ENCODE peak calls at places on chromosomes 7 and 10, in seven cellular contexts. One of them, this sample, is unnamed.

GRCh38 chr10:14476641-14477407 is 146.1 kb upstream of the FRMD4A start:
- DNase-seq in cardiac muscle cell: no peak
- DNase-seq in right lobe of liver: no peak
- DNase-seq in GM12865: no peak
- DNase-seq in NB4: no peak
- DNase-seq in fibroblast of pulmonary artery: peak
- DNase-seq in GM06990: no peak
- DNase-seq in this sample: no peak

GRCh38 chr7:100396421-100396982 is 23.2 kb downstream of the PILRA start:
- DNase-seq in cardiac muscle cell: no peak
- DNase-seq in right lobe of liver: no peak
- DNase-seq in GM12865: peak
- DNase-seq in NB4: peak
- DNase-seq in fibroblast of pulmonary artery: no peak
- DNase-seq in GM06990: peak
- DNase-seq in this sample: no peak

GRCh38 chr7:8290645-8291308 is 28.8 kb upstream of the ICA1 start:
- DNase-seq in cardiac muscle cell: no peak
- DNase-seq in right lobe of liver: no peak
- DNase-seq in GM12865: no peak
- DNase-seq in NB4: no peak
- DNase-seq in fibroblast of pulmonary artery: no peak
- DNase-seq in GM06990: no peak
- DNase-seq in this sample: no peak

GRCh38 chr7:46291064-46291463 is 370.0 kb upstream of the IGFBP3 start:
- DNase-seq in cardiac muscle cell: peak
- DNase-seq in right lobe of liver: no peak
- DNase-seq in GM12865: peak
- DNase-seq in NB4: no peak
- DNase-seq in fibroblast of pulmonary artery: no peak
- DNase-seq in GM06990: peak
- DNase-seq in this sample: no peak

GRCh38 chr10:124290095-124290795 is 128.5 kb downstream of the OAT start:
- DNase-seq in cardiac muscle cell: no peak
- DNase-seq in right lobe of liver: peak
- DNase-seq in GM12865: peak
- DNase-seq in NB4: peak
- DNase-seq in fibroblast of pulmonary artery: peak
- DNase-seq in GM06990: peak
- DNase-seq in this sample: no peak

GRCh38 chr7:72042855-72043254 is 369.3 kb downstream of the CALN1 start:
- DNase-seq in cardiac muscle cell: no peak
- DNase-seq in right lobe of liver: no peak
- DNase-seq in GM12865: no peak
- DNase-seq in NB4: no peak
- DNase-seq in fibroblast of pulmonary artery: no peak
- DNase-seq in GM06990: no peak
- DNase-seq in this sample: no peak

GRCh38 chr10:101803511-101803910 is 14.7 kb downstream of the OGA start:
- DNase-seq in cardiac muscle cell: no peak
- DNase-seq in right lobe of liver: no peak
- DNase-seq in GM12865: no peak
- DNase-seq in NB4: no peak
- DNase-seq in fibroblast of pulmonary artery: no peak
- DNase-seq in GM06990: no peak
- DNase-seq in this sample: no peak

GRCh38 chr10:109992485-109992884 is 15.3 kb upstream of the ADD3 start:
- DNase-seq in cardiac muscle cell: no peak
- DNase-seq in right lobe of liver: no peak
- DNase-seq in GM12865: no peak
- DNase-seq in NB4: no peak
- DNase-seq in fibroblast of pulmonary artery: peak
- DNase-seq in GM06990: no peak
- DNase-seq in this sample: no peak

GRCh38 chr7:83109352-83109751 is 53.3 kb downstream of the PCLO start:
- DNase-seq in cardiac muscle cell: no peak
- DNase-seq in right lobe of liver: no peak
- DNase-seq in GM12865: no peak
- DNase-seq in NB4: no peak
- DNase-seq in fibroblast of pulmonary artery: no peak
- DNase-seq in GM06990: no peak
- DNase-seq in this sample: no peak

GRCh38 chr7:108815815-108816214 is 246.1 kb downstream of the DNAJB9 start:
- DNase-seq in cardiac muscle cell: no peak
- DNase-seq in right lobe of liver: no peak
- DNase-seq in GM12865: no peak
- DNase-seq in NB4: no peak
- DNase-seq in fibroblast of pulmonary artery: no peak
- DNase-seq in GM06990: no peak
- DNase-seq in this sample: no peak

GRCh38 chr7:71165708-71166107 is 33.8 kb downstream of the GALNT17 start:
- DNase-seq in cardiac muscle cell: no peak
- DNase-seq in right lobe of liver: no peak
- DNase-seq in GM12865: no peak
- DNase-seq in NB4: no peak
- DNase-seq in fibroblast of pulmonary artery: no peak
- DNase-seq in GM06990: no peak
- DNase-seq in this sample: no peak

GRCh38 chr7:1537631-1538412 is 7.3 kb downstream of the MAFK start:
- DNase-seq in cardiac muscle cell: peak
- DNase-seq in right lobe of liver: peak
- DNase-seq in GM12865: no peak
- DNase-seq in NB4: no peak
- DNase-seq in fibroblast of pulmonary artery: peak
- DNase-seq in GM06990: peak
- DNase-seq in this sample: peak

GRCh38 chr7:74083117-74083876 is at the start of gene LIMK1:
- DNase-seq in cardiac muscle cell: peak
- DNase-seq in right lobe of liver: peak
- DNase-seq in GM12865: peak
- DNase-seq in NB4: peak
- DNase-seq in fibroblast of pulmonary artery: peak
- DNase-seq in GM06990: peak
- DNase-seq in this sample: peak

GRCh38 chr10:12720217-12720981 is 281.1 kb downstream of the CCDC3 start:
- DNase-seq in cardiac muscle cell: no peak
- DNase-seq in right lobe of liver: peak
- DNase-seq in GM12865: no peak
- DNase-seq in NB4: peak
- DNase-seq in fibroblast of pulmonary artery: peak
- DNase-seq in GM06990: no peak
- DNase-seq in this sample: peak

DNA sequence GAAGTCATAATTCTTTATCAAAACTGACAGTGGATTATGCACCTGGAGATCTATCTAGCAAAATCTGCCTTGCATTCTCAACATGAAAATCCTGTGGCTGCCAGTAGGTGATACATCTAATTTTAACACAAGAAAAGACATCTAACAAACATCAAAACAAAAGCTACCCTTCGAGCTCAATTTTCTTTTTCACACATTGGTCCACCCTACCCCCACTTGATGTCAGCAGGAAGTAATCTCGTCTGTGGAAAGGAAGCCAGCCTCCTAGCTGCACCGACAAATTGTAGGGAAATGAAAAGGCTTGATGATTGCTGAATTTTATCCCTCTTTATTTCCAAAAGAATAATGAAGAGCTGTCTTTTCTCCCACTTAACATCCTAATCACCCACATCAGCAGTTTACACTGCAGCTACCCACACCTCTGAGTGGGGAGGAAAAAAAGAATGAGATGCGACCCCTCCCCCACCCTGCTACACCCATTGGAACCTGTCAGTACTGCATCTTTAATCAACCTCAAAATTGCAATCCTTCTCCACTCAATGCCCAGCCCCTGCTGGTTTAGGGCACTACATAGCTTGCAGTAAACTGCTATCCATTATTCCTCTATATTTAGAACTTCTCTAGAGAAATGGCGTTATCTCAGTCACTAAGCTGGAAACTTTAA is 10.6 kb upstream of the CPVL start:
- DNase-seq in cardiac muscle cell: peak
- DNase-seq in right lobe of liver: no peak
- DNase-seq in GM12865: no peak
- DNase-seq in NB4: no peak
- DNase-seq in fibroblast of pulmonary artery: no peak
- DNase-seq in GM06990: no peak
- DNase-seq in this sample: no peak
- TF ChIP-seq CTCF in cardiac muscle cell: no peak
- TF ChIP-seq CTCF in right lobe of liver: no peak
- TF ChIP-seq CTCF in GM12865: no peak
- TF ChIP-seq CTCF in NB4: no peak
- TF ChIP-seq CTCF in fibroblast of pulmonary artery: no peak
- TF ChIP-seq CTCF in GM06990: no peak
- TF ChIP-seq CTCF in this sample: no peak

GRCh38 chr10:128001346-128001745 is 94.4 kb downstream of the PTPRE start:
- DNase-seq in cardiac muscle cell: no peak
- DNase-seq in right lobe of liver: no peak
- DNase-seq in GM12865: no peak
- DNase-seq in NB4: no peak
- DNase-seq in fibroblast of pulmonary artery: no peak
- DNase-seq in GM06990: no peak
- DNase-seq in this sample: no peak
- H3K4me3 ChIP-seq in cardiac muscle cell: no peak
- H3K4me3 ChIP-seq in right lobe of liver: no peak
- H3K4me3 ChIP-seq in GM12865: no peak
- H3K4me3 ChIP-seq in NB4: no peak
- H3K4me3 ChIP-seq in fibroblast of pulmonary artery: no peak
- H3K4me3 ChIP-seq in GM06990: no peak
- H3K4me3 ChIP-seq in this sample: no peak

DNA sequence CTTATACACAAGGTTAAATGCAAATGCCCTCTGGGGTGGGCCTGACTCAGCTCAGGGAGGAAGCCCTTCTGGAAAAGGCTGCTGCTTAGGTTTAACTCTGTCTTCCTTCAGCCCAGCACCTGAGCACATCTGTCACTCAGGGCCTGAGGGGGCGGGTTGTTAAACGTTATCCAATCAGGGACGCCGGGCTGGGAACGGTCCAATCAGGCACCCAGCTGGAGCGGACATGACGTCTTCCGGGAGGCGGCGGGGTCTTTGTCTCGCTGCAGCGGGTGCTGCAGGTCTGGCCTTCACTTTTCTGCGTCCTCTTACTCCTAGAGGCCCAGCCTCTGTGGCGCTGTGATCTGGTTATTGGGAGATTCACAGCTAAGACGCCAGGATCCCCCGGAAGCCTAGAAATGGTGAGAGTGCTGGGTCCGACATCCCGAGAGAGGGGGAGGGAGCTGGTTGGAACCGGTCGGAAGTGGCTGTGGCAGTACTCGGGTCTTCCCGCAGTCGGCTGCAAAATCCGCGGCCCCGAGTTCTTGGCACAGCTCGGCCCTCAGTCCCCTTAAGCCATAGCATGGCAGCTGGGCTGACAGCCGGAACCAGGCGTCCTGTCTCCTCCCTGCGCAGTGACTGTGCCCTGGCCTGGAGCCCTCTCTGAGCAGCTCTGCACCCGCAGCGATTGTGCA is at the start of gene ZNF138:
- DNase-seq in cardiac muscle cell: peak
- DNase-seq in right lobe of liver: peak
- DNase-seq in GM12865: peak
- DNase-seq in NB4: peak
- DNase-seq in fibroblast of pulmonary artery: peak
- DNase-seq in GM06990: peak
- DNase-seq in this sample: peak
- TF ChIP-seq CTCF in cardiac muscle cell: no peak
- TF ChIP-seq CTCF in right lobe of liver: no peak
- TF ChIP-seq CTCF in GM12865: no peak
- TF ChIP-seq CTCF in NB4: no peak
- TF ChIP-seq CTCF in fibroblast of pulmonary artery: no peak
- TF ChIP-seq CTCF in GM06990: no peak
- TF ChIP-seq CTCF in this sample: no peak

DNA sequence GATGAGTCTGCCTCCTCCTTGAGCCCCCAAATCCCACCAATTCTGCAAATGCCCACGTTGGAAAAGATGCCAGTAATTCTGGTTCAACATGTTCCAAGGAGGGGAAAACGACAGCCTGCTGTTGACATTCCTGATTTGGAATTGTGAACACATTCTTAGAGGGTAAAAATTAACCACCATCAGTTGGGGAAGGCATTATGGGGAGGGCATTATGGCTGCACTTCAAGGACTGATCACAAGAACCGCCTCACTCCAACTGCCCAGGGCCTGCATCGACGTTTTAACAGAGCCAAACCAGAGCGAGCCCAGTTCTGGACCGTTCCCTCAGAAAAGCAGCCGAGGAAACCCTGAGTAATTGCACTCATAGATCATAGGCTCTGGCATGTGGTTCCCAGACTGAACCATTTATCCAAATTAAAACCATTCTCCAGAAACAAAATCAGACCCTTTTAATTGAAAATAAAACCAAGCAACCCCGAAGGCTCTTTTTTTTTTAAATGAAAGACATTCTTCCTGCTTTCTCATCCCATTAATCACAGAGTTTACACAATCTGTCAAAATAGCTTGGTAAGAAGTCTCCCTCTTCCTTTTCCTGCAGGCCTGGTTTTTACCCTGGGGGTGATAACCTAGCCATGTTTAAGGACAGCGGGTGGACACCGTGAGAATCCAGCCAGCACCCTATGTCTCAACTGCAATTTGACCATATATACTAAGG is 8.0 kb downstream of the TNS3 start:
- DNase-seq in cardiac muscle cell: no peak
- DNase-seq in right lobe of liver: peak
- DNase-seq in GM12865: no peak
- DNase-seq in NB4: peak
- DNase-seq in fibroblast of pulmonary artery: peak
- DNase-seq in GM06990: no peak
- DNase-seq in this sample: no peak
- H3K4me3 ChIP-seq in cardiac muscle cell: no peak
- H3K4me3 ChIP-seq in right lobe of liver: no peak
- H3K4me3 ChIP-seq in GM12865: no peak
- H3K4me3 ChIP-seq in NB4: peak
- H3K4me3 ChIP-seq in fibroblast of pulmonary artery: no peak
- H3K4me3 ChIP-seq in GM06990: no peak
- H3K4me3 ChIP-seq in this sample: no peak

DNA sequence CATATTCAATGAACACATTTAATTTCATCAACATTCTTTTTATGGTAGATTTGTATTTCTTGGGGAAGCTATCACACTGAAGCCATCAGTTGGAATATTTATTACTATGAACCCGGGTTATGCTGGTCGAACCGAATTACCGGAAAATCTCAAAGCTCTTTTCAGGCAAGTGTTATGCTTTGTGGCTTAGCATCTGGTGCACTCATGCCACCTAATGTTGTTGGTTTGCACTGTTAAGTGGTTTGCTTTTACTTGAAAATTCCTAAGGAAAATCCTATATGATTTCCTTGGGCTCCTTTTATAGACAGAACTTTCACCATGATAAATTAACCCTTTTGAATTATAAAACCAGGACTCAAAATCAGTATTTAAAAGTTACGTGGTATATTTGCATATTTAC is 147.9 kb downstream of the DNAH11 start:
- DNase-seq in cardiac muscle cell: no peak
- DNase-seq in right lobe of liver: no peak
- DNase-seq in GM12865: no peak
- DNase-seq in NB4: no peak
- DNase-seq in fibroblast of pulmonary artery: peak
- DNase-seq in GM06990: no peak
- DNase-seq in this sample: no peak
- TF ChIP-seq CTCF in cardiac muscle cell: no peak
- TF ChIP-seq CTCF in right lobe of liver: peak
- TF ChIP-seq CTCF in GM12865: no peak
- TF ChIP-seq CTCF in NB4: no peak
- TF ChIP-seq CTCF in fibroblast of pulmonary artery: peak
- TF ChIP-seq CTCF in GM06990: peak
- TF ChIP-seq CTCF in this sample: no peak